ENCODE peak calls at places on chromosomes 7 and 10, in six cellular contexts. A, S, Y, M, U and L are unnamed samples.

GRCh38 chr10:119625570-119626280 is 25.5 kb upstream of the BAG3 start:
- DNase-seq in A (no peak), S (peak; percentile 49), Y (no peak), M (no peak), U (no peak), L (no peak)

GRCh38 chr7:106418526-106418925 is 133.7 kb upstream of the NAMPT start:
- DNase-seq in A (no peak), S (peak; percentile 35), Y (peak; percentile 41), M (no peak), U (no peak), L (no peak)

GRCh38 chr7:41183741-41184140 is 519.1 kb downstream of the INHBA start:
- DNase-seq in A (no peak), S (no peak), Y (no peak), M (no peak), U (no peak), L (no peak)

GRCh38 chr7:156950381-156950858 is 908 bp downstream of the NOM1 start:
- DNase-seq in A (no peak), S (peak; percentile 28), Y (no peak), M (no peak), U (no peak), L (no peak)

GRCh38 chr7:42511027-42511426 is 274.0 kb upstream of the GLI3 start:
- DNase-seq in A (no peak), S (no peak), Y (no peak), M (no peak), U (no peak), L (no peak)

GRCh38 chr10:29921071-29921446 is 138.3 kb downstream of the JCAD start:
- DNase-seq in A (no peak), S (no peak), Y (peak; percentile 67), M (no peak), U (no peak), L (no peak)

GRCh38 chr10:50648089-50648934 is 24.6 kb upstream of the SGMS1 start:
- DNase-seq in A (no peak), S (no peak), Y (no peak), M (no peak), U (no peak), L (no peak)

GRCh38 chr7:159088016-159088865 is 56.4 kb downstream of the VIPR2 start:
- DNase-seq in A (no peak), S (no peak), Y (no peak), M (no peak), U (no peak), L (no peak)

GRCh38 chr7:76106893-76107292 is 59.0 kb downstream of the MDH2 start:
- DNase-seq in A (no peak), S (no peak), Y (no peak), M (no peak), U (no peak), L (no peak)

GRCh38 chr10:129761166-129761565 is 202.9 kb downstream of the EBF3 start:
- DNase-seq in A (no peak), S (no peak), Y (peak; percentile 2), M (no peak), U (no peak), L (peak; percentile 1)